ENCODE peak calls at places on chromosomes 3 and 15, in four cellular contexts. F, Y, M and P are unnamed samples. For H3K36me3, the result is how much of the 10 kb centered on the place peaks cover.

GRCh38 chr3:188700497-188700896 is 471.3 kb upstream of the TPRG1 start:
- DNase-seq in M (no peak), Y (no peak), F (no peak), P (no peak)

GRCh38 chr15:74007820-74008371 is 13.4 kb downstream of the PML start:
- DNase-seq in Y (no peak), F (no peak), M (no peak), P (no peak)

GRCh38 chr3:136716629-136717028 is 35.5 kb downstream of the STAG1 start:
- DNase-seq in Y (no peak), M (no peak), F (no peak), P (no peak)

GRCh38 chr3:40366203-40367162 is 20.5 kb upstream of the ENTPD3 start:
- DNase-seq in F (no peak), M (no peak), Y (no peak), P (no peak)

GRCh38 chr3:65614585-65614984 is 424.1 kb downstream of the MAGI1 start:
- DNase-seq in F (no peak), Y (no peak), M (no peak), P (no peak)

GRCh38 chr3:24288538-24289236 is 206.0 kb downstream of the THRB start:
- DNase-seq in F (no peak), M (peak), Y (no peak), P (peak)

GRCh38 chr3:10299175-10299574 is 6.4 kb upstream of the GHRL start:
- DNase-seq in Y (no peak), M (no peak), F (no peak), P (no peak)

GRCh38 chr3:197468167-197468566 is 87.6 kb downstream of the BDH1 start:
- DNase-seq in M (no peak), Y (no peak), F (no peak), P (no peak)

GRCh38 chr3:146154316-146154715 is 6.7 kb downstream of the PLOD2 start:
- DNase-seq in Y (no peak), M (no peak), F (no peak), P (no peak)

GRCh38 chr3:195119461-195120198 is 151.3 kb downstream of the XXYLT1 start:
- DNase-seq in M (no peak), Y (no peak), F (no peak), P (no peak)

GRCh38 chr3:159273608-159274007 is 471.8 kb downstream of the MFSD1 start:
- DNase-seq in F (no peak), M (no peak), Y (no peak), P (peak)

GRCh38 chr15:88648357-88649214 is 9.8 kb downstream of the ISG20 start:
- DNase-seq in M (no peak), Y (no peak), F (no peak), P (no peak)

GRCh38 chr3:171871392-171872274 is 28.5 kb downstream of the TMEM212 start:
- DNase-seq in M (no peak), Y (no peak), F (no peak), P (no peak)

GRCh38 chr3:113495035-113495434 is 19.9 kb downstream of the SPICE1 start:
- DNase-seq in M (no peak), F (no peak), Y (no peak), P (no peak)

GRCh38 chr15:99122831-99123705 is 18.2 kb downstream of the SYNM start:
- DNase-seq in M (no peak), F (no peak), Y (no peak), P (no peak)

GRCh38 chr3:181722156-181722555 is 10.4 kb downstream of the SOX2 start:
- DNase-seq in F (no peak), M (no peak), Y (no peak), P (no peak)

GRCh38 chr3:5428607-5429516 is 241.4 kb downstream of the EDEM1 start:
- DNase-seq in F (no peak), Y (no peak), M (no peak), P (no peak)

GRCh38 chr3:42175841-42176240 is 84.7 kb downstream of the TRAK1 start:
- DNase-seq in Y (no peak), F (no peak), M (no peak), P (no peak)

GRCh38 chr3:133367431-133367830 is 32.4 kb upstream of the BFSP2 start:
- DNase-seq in F (no peak), M (no peak), Y (no peak), P (no peak)

GRCh38 chr3:146566138-146566537 is 21.7 kb upstream of the PLSCR1 start:
- DNase-seq in Y (no peak), M (no peak), F (no peak), P (no peak)

GRCh38 chr3:78814893-78815562 is 952.8 kb downstream of the ROBO1 start:
- DNase-seq in M (no peak), Y (no peak), F (no peak), P (no peak)

GRCh38 chr3:188673509-188674239 is 498.1 kb upstream of the TPRG1 start:
- DNase-seq in F (no peak), M (no peak), Y (no peak), P (no peak)

GRCh38 chr15:69725957-69726356 is 273.3 kb downstream of the RPLP1 start:
- DNase-seq in Y (no peak), M (no peak), F (no peak), P (peak)

GRCh38 chr3:23966308-23966707 is 21.2 kb downstream of the NR1D2 start:
- DNase-seq in F (no peak), M (no peak), Y (no peak), P (no peak)

GRCh38 chr15:57146394-57147140 is 228.1 kb downstream of the TCF12 start:
- DNase-seq in F (no peak), M (no peak), Y (no peak), P (no peak)

GRCh38 chr3:42906085-42906904 is at the start of gene ZNF662:
- DNase-seq in F (no peak), M (peak), Y (no peak), P (peak)

GRCh38 chr3:45088959-45089358 is 57.2 kb downstream of the CDCP1 start:
- DNase-seq in Y (no peak), F (no peak), M (no peak), P (no peak)

GRCh38 chr15:98745650-98746374 is 97.5 kb downstream of the IGF1R start:
- DNase-seq in F (no peak), M (no peak), Y (no peak), P (no peak)

GRCh38 chr3:54536450-54536849 is 391.4 kb downstream of the LRTM1 start:
- DNase-seq in M (no peak), Y (no peak), F (no peak), P (peak)

GRCh38 chr3:133578548-133579191 is 5.2 kb downstream of the CDV3 start:
- DNase-seq in Y (no peak), M (no peak), F (no peak), P (no peak)

GRCh38 chr3:147409143-147410121 is at the start of gene ZIC1:
- DNase-seq in Y (no peak), F (no peak), M (no peak), P (no peak)

GRCh38 chr3:194985031-194985578 is 285.9 kb downstream of the XXYLT1 start:
- DNase-seq in F (no peak), M (peak), Y (no peak), P (peak)

GRCh38 chr15:48559270-48559669 is 86.2 kb downstream of the FBN1 start:
- DNase-seq in M (peak), Y (no peak), F (no peak), P (no peak)

GRCh38 chr3:14152963-14153355 is 25.4 kb downstream of the XPC start:
- DNase-seq in M (no peak), Y (no peak), F (no peak), P (no peak)

GRCh38 chr3:14150078-14150477 is 25.2 kb downstream of the TMEM43 start:
- DNase-seq in Y (no peak), F (no peak), M (no peak), P (no peak)

GRCh38 chr3:14152233-14152962 is 26.0 kb downstream of the XPC start:
- DNase-seq in M (no peak), Y (no peak), F (no peak), P (no peak)

GRCh38 chr3:14150491-14151230 is 25.8 kb downstream of the TMEM43 start:
- DNase-seq in Y (no peak), M (no peak), F (no peak), P (no peak)

DNA sequence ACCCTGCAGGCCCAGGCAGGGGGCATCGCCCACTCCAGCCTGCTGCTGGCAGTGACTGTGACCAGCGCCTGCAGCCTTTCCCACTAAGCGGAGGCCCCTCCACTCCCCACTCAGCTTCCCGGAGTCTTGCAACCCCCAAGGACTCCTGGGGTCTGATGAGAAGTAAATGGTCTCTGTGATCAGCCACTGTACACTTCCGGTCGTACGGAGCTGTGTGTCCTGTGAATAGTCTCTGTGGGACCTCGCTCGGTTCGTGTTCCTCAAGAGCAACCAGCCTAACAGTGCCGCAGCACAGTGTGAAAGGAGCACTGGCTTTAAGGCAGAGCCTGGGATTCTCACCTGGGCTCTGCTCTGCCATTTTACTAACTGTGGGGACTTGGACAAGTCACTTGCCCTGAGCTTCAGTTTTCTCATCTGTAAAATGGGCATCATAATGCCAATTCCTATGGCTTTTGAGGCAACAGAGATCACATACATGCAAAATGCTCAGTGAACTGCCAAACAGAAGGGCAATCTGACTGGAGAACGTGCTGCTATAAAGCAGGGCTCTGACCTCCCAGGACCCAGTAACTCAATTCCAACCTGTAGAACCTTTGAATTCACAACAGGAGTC is 26.7 kb downstream of the TMEM43 start:
- DNase-seq in M (no peak), F (no peak), Y (no peak), P (no peak)
- H3K36me3 ChIP-seq in M (under half), F (under half), Y (under half), P (under half)

GRCh38 chr3:30655187-30655812 is 48.9 kb downstream of the TGFBR2 start:
- DNase-seq in M (no peak), Y (no peak), F (no peak), P (no peak)
- H3K4me3 ChIP-seq in M (no peak), Y (no peak), F (peak), P (no peak)

GRCh38 chr3:7381741-7382140 is 520.8 kb downstream of the GRM7 start:
- DNase-seq in F (no peak), Y (no peak), M (no peak), P (no peak)
- H3K27ac ChIP-seq in F (no peak), Y (no peak), M (no peak), P (no peak)

DNA sequence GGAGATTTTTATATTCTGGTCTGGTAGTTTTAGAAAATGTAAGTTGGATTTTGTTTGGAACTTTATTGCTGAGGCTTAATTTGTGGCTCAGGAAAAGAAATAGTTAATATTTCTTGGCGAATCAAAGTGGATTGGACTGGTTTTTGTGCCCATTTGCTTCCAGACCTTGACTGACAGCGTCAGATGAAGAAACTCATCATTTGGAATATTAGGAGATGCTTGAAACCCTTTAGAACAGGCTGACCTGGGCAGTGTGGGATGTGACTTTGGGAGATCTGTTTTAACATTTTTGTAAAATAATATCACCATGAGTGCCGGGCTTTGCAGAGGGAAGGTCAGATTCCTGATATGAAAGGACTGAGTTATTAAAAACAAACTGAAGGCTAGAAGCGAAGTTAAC is 83.0 kb downstream of the AAGAB start:
- DNase-seq in M (no peak), Y (no peak), F (no peak), P (no peak)
- H3K36me3 ChIP-seq in M (under half), Y (under half), F (under half), P (under half)

GRCh38 chr15:52289629-52290081 is 5.9 kb downstream of the MYO5C start:
- DNase-seq in M (no peak), F (no peak), Y (no peak), P (peak)

GRCh38 chr15:52288051-52288942 is 7.3 kb downstream of the MYO5C start:
- DNase-seq in Y (peak), M (no peak), F (no peak), P (peak)

GRCh38 chr15:52290800-52291199 is 4.8 kb downstream of the MYO5C start:
- DNase-seq in F (no peak), M (no peak), Y (no peak), P (no peak)

GRCh38 chr15:52290329-52290728 is 5.3 kb downstream of the MYO5C start:
- DNase-seq in F (no peak), Y (no peak), M (no peak), P (no peak)

GRCh38 chr15:52288986-52289385 is 6.6 kb downstream of the MYO5C start:
- DNase-seq in Y (no peak), M (no peak), F (no peak), P (no peak)
- H3K4me3 ChIP-seq in Y (peak), M (no peak), F (no peak), P (no peak)

GRCh38 chr15:77481670-77482069 is 61.0 kb downstream of the HMG20A start:
- DNase-seq in M (no peak), Y (no peak), F (no peak), P (no peak)
- H3K27ac ChIP-seq in M (peak), Y (peak), F (no peak), P (peak)

DNA sequence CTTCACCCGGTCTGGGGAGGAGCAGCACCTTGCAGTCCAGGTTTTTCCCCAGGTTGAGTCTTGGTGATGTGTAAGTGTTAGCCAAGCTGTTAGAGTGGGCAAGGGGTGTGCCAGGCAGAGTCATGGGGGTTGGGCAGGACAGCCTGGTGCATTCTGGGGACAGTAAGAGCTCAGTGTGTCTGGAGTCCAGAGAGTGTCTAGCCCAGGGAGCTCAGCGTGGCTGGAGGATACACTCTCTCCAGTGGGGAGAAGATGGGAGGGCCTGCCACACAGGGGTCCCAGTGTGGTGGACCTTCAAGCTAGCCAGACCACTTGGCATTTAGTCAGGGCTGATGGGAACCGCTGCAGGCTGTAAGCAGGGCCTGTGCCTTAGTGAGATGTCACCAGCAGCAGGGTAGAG is 87.3 kb downstream of the AAGAB start:
- DNase-seq in M (no peak), F (no peak), Y (no peak), P (no peak)
- H3K36me3 ChIP-seq in M (under half), F (half or more), Y (under half), P (under half)

GRCh38 chr3:152835311-152836102 is 576 bp downstream of the P2RY1 start:
- DNase-seq in F (no peak), Y (no peak), M (peak), P (peak)

GRCh38 chr3:152832046-152832445 is 2.9 kb upstream of the P2RY1 start:
- DNase-seq in Y (no peak), F (no peak), M (no peak), P (no peak)

GRCh38 chr3:152833089-152833488 is 1.8 kb upstream of the P2RY1 start:
- DNase-seq in Y (no peak), F (no peak), M (no peak), P (no peak)

GRCh38 chr3:152834354-152835310 is at the start of gene P2RY1:
- DNase-seq in Y (no peak), M (peak), F (no peak), P (peak)

DNA sequence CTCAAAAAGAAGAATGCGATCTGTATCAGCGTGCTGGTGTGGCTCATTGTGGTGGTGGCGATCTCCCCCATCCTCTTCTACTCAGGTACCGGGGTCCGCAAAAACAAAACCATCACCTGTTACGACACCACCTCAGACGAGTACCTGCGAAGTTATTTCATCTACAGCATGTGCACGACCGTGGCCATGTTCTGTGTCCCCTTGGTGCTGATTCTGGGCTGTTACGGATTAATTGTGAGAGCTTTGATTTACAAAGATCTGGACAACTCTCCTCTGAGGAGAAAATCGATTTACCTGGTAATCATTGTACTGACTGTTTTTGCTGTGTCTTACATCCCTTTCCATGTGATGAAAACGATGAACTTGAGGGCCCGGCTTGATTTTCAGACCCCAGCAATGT is 1.3 kb downstream of the P2RY1 start:
- DNase-seq in Y (no peak), M (no peak), F (no peak), P (no peak)
- H3K4me3 ChIP-seq in Y (no peak), M (peak), F (no peak), P (peak)